ENCODE peak calls at places on chromosome 6, in eight cellular contexts. F is HCT116; V is colonic mucosa; O is body of pancreas; D is tibial artery; Q is neural progenitor cell; Y is GM23248; T is effector memory CD4-positive, alpha-beta T cell. R is an unnamed sample. For H3K9me3 and H3K4me1, the result is how much of the 10 kb centered on the place peaks cover.

GRCh38 chr6:139973602-139974373 is 599.3 kb upstream of the CITED2 start:
- DNase-seq in F (no peak), V (no peak), O (no peak), D (no peak), Q (no peak), Y (peak), T (no peak), R (no peak)

GRCh38 chr6:170031096-170031471 is 259.8 kb downstream of the DLL1 start:
- DNase-seq in F (no peak), V (no peak), O (peak), D (no peak), Q (no peak), Y (peak), T (no peak), R (peak)

GRCh38 chr6:72654101-72654618 is 32.3 kb downstream of the KCNQ5 start:
- DNase-seq in F (no peak), V (no peak), O (no peak), D (no peak), Q (no peak), Y (no peak), T (no peak), R (no peak)

GRCh38 chr6:40779399-40779798 is 192.2 kb upstream of the LRFN2 start:
- DNase-seq in F (peak), V (no peak), O (no peak), D (no peak), Q (no peak), Y (peak), T (no peak), R (no peak)

GRCh38 chr6:33592595-33593413 is 12.7 kb upstream of the BAK1 start:
- DNase-seq in F (no peak), V (peak), O (peak), D (peak), Q (peak), Y (no peak), T (peak), R (no peak)

GRCh38 chr6:18515767-18516166 is 128.6 kb downstream of the RNF144B start:
- DNase-seq in F (no peak), V (no peak), O (no peak), D (no peak), Q (no peak), Y (peak), T (no peak), R (no peak)

GRCh38 chr6:24919404-24919892 is 16.3 kb downstream of the RIPOR2 start:
- DNase-seq in F (no peak), V (no peak), O (no peak), D (no peak), Q (no peak), Y (no peak), T (no peak), R (no peak)

GRCh38 chr6:3139090-3139903 is 18.0 kb downstream of the TUBB2A start:
- DNase-seq in F (no peak), V (peak), O (peak), D (peak), Q (no peak), Y (peak), T (no peak), R (peak)

GRCh38 chr6:21582651-21583050 is 10.9 kb upstream of the SOX4 start:
- DNase-seq in F (no peak), V (no peak), O (no peak), D (no peak), Q (no peak), Y (peak), T (no peak), R (no peak)

GRCh38 chr6:140855520-140855919 is 1277.2 kb upstream of the GJE1 start:
- DNase-seq in F (no peak), V (no peak), O (no peak), D (no peak), Q (no peak), Y (peak), T (no peak), R (no peak)

GRCh38 chr6:164563866-164564265 is 745.5 kb downstream of the C6orf118 start:
- DNase-seq in F (no peak), V (no peak), O (no peak), D (no peak), Q (peak), Y (no peak), T (no peak), R (no peak)

GRCh38 chr6:164561656-164562055 is 747.7 kb downstream of the C6orf118 start:
- DNase-seq in F (no peak), V (no peak), O (no peak), D (no peak), Q (no peak), Y (no peak), T (no peak), R (no peak)
- H3K4me3 ChIP-seq in F (no peak), V (no peak), O (no peak), D (no peak), Q (no peak), Y (no peak), T (no peak), R (no peak)

DNA sequence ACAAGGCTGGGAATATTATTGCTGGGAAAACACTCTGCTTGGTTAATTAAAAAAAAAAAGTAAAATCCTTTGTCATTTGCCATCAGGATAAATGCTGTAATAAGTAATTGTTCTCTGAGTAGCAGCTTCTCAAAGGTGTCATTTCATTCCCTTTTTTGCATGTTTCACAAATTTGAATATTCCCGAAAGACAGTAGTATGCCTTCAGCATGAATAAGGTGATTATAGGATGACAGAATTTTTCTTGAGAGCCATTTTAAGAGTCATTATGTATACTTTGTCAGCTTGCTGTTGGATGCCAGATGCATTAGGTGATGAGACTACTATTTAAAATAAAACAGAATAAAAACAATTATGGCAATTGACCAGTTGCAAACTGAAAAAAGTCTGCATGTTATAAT is 200.7 kb downstream of the HDGFL1 start:
- DNase-seq in F (no peak), V (no peak), O (no peak), D (no peak), Q (no peak), Y (no peak), T (no peak), R (no peak)
- H3K9me3 ChIP-seq in F (under half), V (under half), O (under half), D (under half), Q (under half), Y (under half), T (under half), R (under half)

DNA sequence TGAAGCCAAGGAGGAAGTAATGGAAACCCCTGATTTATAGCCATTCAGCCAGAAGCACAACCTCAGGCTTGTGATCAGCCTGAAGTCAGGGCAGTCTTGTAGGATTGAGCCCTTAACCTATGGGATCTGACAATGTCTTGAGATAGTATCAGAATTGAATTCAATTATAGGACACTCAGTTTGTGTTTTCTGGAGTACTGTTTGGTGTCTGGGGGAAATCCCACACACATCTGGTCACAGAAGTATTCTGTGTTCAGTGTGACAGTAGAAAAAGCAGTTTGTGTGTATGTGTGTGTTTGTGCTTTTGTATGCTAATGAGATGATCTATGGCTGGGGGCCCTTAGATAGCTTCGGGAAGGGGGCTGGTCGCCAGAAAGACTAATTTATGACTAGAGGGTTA is 5.7 kb downstream of the NT5E start:
- DNase-seq in F (no peak), V (no peak), O (no peak), D (no peak), Q (no peak), Y (no peak), T (no peak), R (no peak)
- H3K4me1 ChIP-seq in F (under half), V (under half), O (under half), D (under half), Q (under half), Y (half or more), T (under half), R (under half)

GRCh38 chr6:56582246-56582645 is 60.4 kb downstream of the DST start:
- DNase-seq in F (no peak), V (no peak), O (no peak), D (no peak), Q (no peak), Y (no peak), T (no peak), R (no peak)
- H3K4me3 ChIP-seq in F (no peak), V (no peak), O (no peak), D (no peak), Q (no peak), Y (no peak), T (no peak), R (no peak)

DNA sequence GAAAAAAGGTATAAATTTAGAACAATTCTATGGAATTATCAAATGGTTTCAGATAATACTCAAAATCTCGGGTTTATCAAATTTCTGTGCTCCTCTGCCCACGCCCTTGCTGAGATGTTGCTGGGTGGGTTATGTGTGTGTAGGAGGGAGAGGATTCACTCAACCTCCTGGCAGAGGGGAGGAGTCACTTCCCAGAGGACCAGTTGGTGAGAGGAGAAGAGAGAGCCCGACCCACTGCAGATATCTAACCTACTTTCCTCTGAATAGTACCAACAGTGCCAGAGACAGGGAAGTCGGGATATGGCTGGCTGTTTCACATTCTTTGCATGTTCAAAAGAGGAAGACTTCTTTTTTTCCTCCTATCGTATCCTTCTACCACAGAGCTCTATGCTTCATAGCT is 187.1 kb upstream of the MAN1A1 start:
- DNase-seq in F (no peak), V (no peak), O (no peak), D (no peak), Q (no peak), Y (no peak), T (no peak), R (no peak)
- H3K9me3 ChIP-seq in F (under half), V (under half), O (under half), D (under half), Q (under half), Y (under half), T (under half), R (under half)

R was measured in aorta.